ENCODE peak calls at places on chromosome 21, in nine cellular contexts. M is Karpas-422; Y is heart right ventricle; I is T-helper 9 cell; E is osteocyte; Z is activated T-helper 1 cell treated with anti-CD3 and anti-CD28 coated beads, Interleukin-2, amount 50 U/mL, for 16 hours; T is T-helper 2 cell; B is choroid plexus epithelial cell; V is NCI-H82. P is an unnamed sample.

GRCh38 chr21:16587141-16587570 is 857.4 kb downstream of the USP25 start:
- DNase-seq in M (no peak), E (no peak), T (no peak), Y (peak; percentile 50), I (no peak), B (peak; percentile 96), Z (no peak), V (peak; percentile 40), P (peak; percentile 78)

GRCh38 chr21:25589905-25590304 is 17.4 kb downstream of the MRPL39 start:
- DNase-seq in V (no peak), Y (no peak), Z (no peak), M (peak; percentile 35), B (no peak), E (no peak), I (no peak), T (no peak), P (no peak)

GRCh38 chr21:37557261-37557950 is 190.8 kb downstream of the DYRK1A start:
- DNase-seq in B (no peak), T (no peak), I (no peak), M (peak; percentile 45), V (no peak), Y (no peak), E (peak; percentile 69), Z (no peak), P (peak; percentile 78)

GRCh38 chr21:45536301-45537081 is 5.7 kb downstream of the SLC19A1 start:
- DNase-seq in E (no peak), Y (no peak), I (no peak), B (no peak), T (no peak), M (no peak), V (peak; percentile 87), Z (no peak), P (no peak)

GRCh38 chr21:43207868-43208267 is 39.1 kb downstream of the CRYAA start:
- DNase-seq in B (no peak), M (no peak), T (no peak), V (no peak), I (no peak), Y (no peak), E (peak; percentile 74), Z (no peak), P (no peak)

GRCh38 chr21:42315296-42315891 is at the start of gene TFF3:
- DNase-seq in V (no peak), M (no peak), Y (no peak), B (peak; percentile 42), Z (no peak), E (peak; percentile 89), I (no peak), T (no peak), P (peak; percentile 14)

GRCh38 chr21:17492415-17493168 is 20.3 kb upstream of the CXADR start:
- DNase-seq in I (no peak), Z (no peak), T (no peak), V (no peak), M (no peak), Y (no peak), B (peak; percentile 61), E (no peak), P (peak; percentile 91)

GRCh38 chr21:34670220-34670961 is 1.6 kb downstream of the CLIC6 start:
- DNase-seq in B (no peak), M (no peak), I (no peak), E (peak; percentile 83), T (no peak), V (no peak), Y (no peak), Z (no peak), P (no peak)

GRCh38 chr21:16418211-16418610 is 688.4 kb downstream of the USP25 start:
- DNase-seq in V (no peak), M (no peak), I (no peak), E (no peak), T (no peak), Y (no peak), B (peak; percentile 71), Z (no peak), P (no peak)

GRCh38 chr21:18356801-18357200 is 46.8 kb downstream of the TMPRSS15 start:
- DNase-seq in I (no peak), Z (no peak), E (no peak), V (no peak), M (no peak), B (no peak), T (no peak), Y (no peak), P (no peak)

GRCh38 chr21:44428281-44428942 is 26.9 kb upstream of the LRRC3 start:
- DNase-seq in M (peak; percentile 83), B (no peak), Y (no peak), V (peak; percentile 35), I (peak; percentile 53), T (peak; percentile 60), Z (peak; percentile 25), E (peak; percentile 67), P (no peak)

GRCh38 chr21:46115441-46116188 is 17.7 kb downstream of the COL6A2 start:
- DNase-seq in V (no peak), Z (no peak), B (no peak), M (no peak), E (peak; percentile 57), Y (peak; percentile 1), T (no peak), I (no peak), P (no peak)

GRCh38 chr21:42071146-42071737 is at the start of gene UMODL1:
- DNase-seq in I (no peak), B (no peak), Z (no peak), T (no peak), M (no peak), Y (no peak), V (peak; percentile 17), E (no peak), P (no peak)

GRCh38 chr21:33968082-33968997 is 52.7 kb upstream of the ATP5PO start:
- DNase-seq in Y (peak; percentile 21), I (no peak), E (peak; percentile 34), V (peak; percentile 35), B (peak; percentile 61), T (no peak), M (peak; percentile 81), Z (no peak), P (peak; percentile 93)

GRCh38 chr21:32800056-32800455 is 28.5 kb upstream of the PAXBP1 start:
- DNase-seq in T (no peak), M (no peak), V (no peak), E (no peak), Z (no peak), I (no peak), B (peak; percentile 18), Y (no peak), P (no peak)

GRCh38 chr21:33168886-33169285 is 60.9 kb upstream of the IFNAR2 start:
- DNase-seq in T (no peak), V (no peak), I (no peak), E (no peak), Y (no peak), M (no peak), B (no peak), Z (no peak), P (no peak)